ENCODE peak calls at places on chromosomes 12 and 14, in seven cellular contexts. H is mesendoderm, A is IMR-90, J is H9, K is neuronal stem cell, S is H1, U is trophoblast cell. C is an unnamed sample.

GRCh38 chr12:2614341-2614740 is 180.4 kb upstream of the FKBP4 start:
- DNase-seq in K (no peak), U (no peak), H (no peak), J (no peak), A (peak; percentile 28), S (no peak), C (peak; percentile 16)

GRCh38 chr12:121202407-121203355 is 7.2 kb upstream of the P2RX4 start:
- DNase-seq in H (no peak), S (no peak), J (no peak), K (no peak), U (no peak), A (no peak), C (no peak)

GRCh38 chr12:11031307-11031706 is at the start of gene TAS2R31:
- DNase-seq in H (no peak), S (no peak), K (no peak), A (no peak), U (no peak), J (no peak), C (no peak)

GRCh38 chr12:108367436-108367835 is 28.3 kb upstream of the CMKLR1 start:
- DNase-seq in S (no peak), A (no peak), U (no peak), H (no peak), J (no peak), K (no peak), C (no peak)

GRCh38 chr12:123655420-123655819 is 15.5 kb upstream of the TCTN2 start:
- DNase-seq in H (no peak), S (no peak), J (no peak), U (no peak), K (no peak), A (no peak), C (no peak)

GRCh38 chr12:81295286-81295685 is 217.4 kb downstream of the ACSS3 start:
- DNase-seq in H (no peak), J (no peak), S (no peak), K (no peak), A (no peak), U (no peak), C (no peak)

GRCh38 chr12:132056320-132056719 is 87.8 kb downstream of the DDX51 start:
- DNase-seq in J (no peak), A (no peak), K (no peak), H (no peak), S (no peak), U (no peak), C (no peak)

GRCh38 chr12:51913071-51914033 is 6.0 kb downstream of the ACVRL1 start:
- DNase-seq in U (no peak), J (peak; percentile 74), K (no peak), A (no peak), S (no peak), H (no peak), C (no peak)

GRCh38 chr12:122392411-122392810 is 30.1 kb downstream of the CLIP1 start:
- DNase-seq in S (no peak), A (no peak), H (no peak), J (no peak), U (no peak), K (no peak), C (no peak)

GRCh38 chr12:79252358-79253075 is 387.9 kb downstream of the SYT1 start:
- DNase-seq in K (no peak), A (peak; percentile 67), H (no peak), U (no peak), S (no peak), J (no peak), C (no peak)

GRCh38 chr14:76848879-76849278 is 22.7 kb downstream of the LRRC74A start:
- DNase-seq in A (no peak), U (no peak), K (no peak), J (no peak), H (peak; percentile 50), S (no peak), C (no peak)

DNA sequence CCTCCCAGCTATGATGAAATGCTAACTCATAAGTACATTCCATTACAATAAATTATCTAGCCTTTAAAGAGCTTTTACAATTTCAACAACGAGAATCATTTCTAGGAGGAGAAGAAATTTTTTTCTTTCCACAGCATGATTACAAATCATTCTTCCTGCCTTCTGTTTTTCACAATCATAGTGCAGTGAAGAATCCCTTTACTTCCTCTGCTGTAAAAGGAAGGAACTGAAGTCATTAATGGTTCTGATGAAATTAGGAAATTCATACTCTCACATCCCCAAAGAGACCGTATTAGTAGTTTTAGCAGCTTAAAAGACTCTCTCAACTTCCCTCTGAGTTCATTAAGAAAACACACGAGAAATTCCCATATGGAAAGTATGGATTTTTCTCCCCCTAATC is 58.7 kb upstream of the KITLG start:
- DNase-seq in A (peak; percentile 50), K (no peak), J (no peak), H (no peak), U (no peak), S (no peak), C (peak; percentile 43)
- H2BK5ac ChIP-seq in A (peak overlapping the region; percentile 81), K (no peak overlapping the region), J (no peak overlapping the region), H (no peak overlapping the region), U (no peak overlapping the region), S (no peak overlapping the region), C (no peak overlapping the region)

GRCh38 chr14:105486333-105486973 is at the start of gene CRIP1:
- DNase-seq in H (no peak), U (no peak), A (no peak), J (no peak), K (no peak), S (no peak), C (no peak)

GRCh38 chr14:105487986-105488777 is 1.5 kb downstream of the CRIP1 start:
- DNase-seq in J (no peak), S (no peak), K (no peak), A (no peak), H (no peak), U (no peak), C (no peak)

GRCh38 chr14:105485720-105486332 is 860 bp upstream of the CRIP1 start:
- DNase-seq in K (no peak), S (no peak), A (no peak), J (peak; percentile 82), H (peak; percentile 93), U (peak; percentile 58), C (peak; percentile 57)

GRCh38 chr14:105487449-105487985 is 831 bp downstream of the CRIP1 start:
- DNase-seq in K (no peak), A (no peak), H (no peak), J (no peak), S (no peak), U (no peak), C (no peak)

GRCh38 chr14:105486974-105487448 is 325 bp downstream of the CRIP1 start:
- DNase-seq in J (no peak), A (no peak), U (no peak), H (no peak), K (no peak), S (no peak), C (no peak)
- H3K4me1 ChIP-seq in J (no peaks in the 10 kb centered on the region), A (peaks cover 6% of the 10 kb centered on the region), U (peaks cover 43% of the 10 kb centered on the region), H (no peaks in the 10 kb centered on the region), K (peaks cover 56% of the 10 kb centered on the region), S (peaks cover 25% of the 10 kb centered on the region), C (peaks cover 46% of the 10 kb centered on the region)

DNA sequence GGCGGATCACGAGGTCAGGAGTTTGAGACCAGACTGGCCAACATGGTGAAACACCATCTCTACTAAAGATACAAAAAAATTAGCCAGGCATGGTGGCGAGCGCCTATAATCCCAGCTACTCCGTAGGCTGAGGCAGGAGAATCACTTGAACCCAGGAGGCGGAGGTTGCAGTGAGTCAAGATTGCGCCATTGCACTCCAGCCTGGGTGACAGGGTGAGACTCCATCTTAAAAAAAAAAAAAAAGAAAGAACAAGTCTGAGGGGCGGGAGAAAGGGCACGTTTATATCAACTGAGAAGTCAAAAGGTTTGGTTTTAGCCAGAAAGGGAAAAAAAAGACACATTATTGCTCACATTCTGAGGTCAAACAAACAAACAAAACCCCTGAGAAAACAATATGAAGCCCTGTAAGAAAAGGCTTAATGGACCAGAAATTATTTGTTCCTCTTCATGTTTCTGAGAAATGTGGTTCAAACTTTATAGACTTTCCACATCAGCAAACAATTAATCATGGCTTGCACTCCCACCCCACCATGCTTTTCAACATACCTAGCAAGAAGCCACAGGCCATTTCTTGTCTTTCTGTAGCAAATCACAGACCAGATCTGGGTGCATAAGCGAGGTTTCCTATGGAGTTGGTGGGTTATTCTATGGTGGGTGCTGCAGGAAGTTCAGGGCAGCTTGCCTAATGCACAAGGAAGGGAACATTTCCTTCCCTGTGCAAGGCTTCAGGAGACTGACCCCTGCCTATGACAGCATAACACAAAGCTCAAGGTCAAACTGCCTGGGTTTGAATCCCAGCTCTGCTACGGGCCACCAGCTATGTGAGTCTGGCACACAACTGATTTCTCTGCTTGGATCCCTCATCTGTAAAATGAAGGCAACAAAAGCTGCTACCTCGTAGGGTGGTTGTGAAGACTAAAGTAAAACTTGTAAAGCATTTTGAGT is 80.2 kb downstream of the SSPN start:
- DNase-seq in U (no peak), J (no peak), A (no peak), K (no peak), S (no peak), H (no peak), C (peak; percentile 68)
- H2BK5ac ChIP-seq in U (no peak overlapping the region), J (no peak overlapping the region), A (peak overlapping the region; percentile 73), K (no peak overlapping the region), S (no peak overlapping the region), H (no peak overlapping the region), C (peak overlapping the region; percentile 58)

GRCh38 chr12:6947615-6948014 is 3.5 kb upstream of the PTPN6 start:
- DNase-seq in U (no peak), H (no peak), J (no peak), S (no peak), A (no peak), K (no peak), C (no peak)

GRCh38 chr12:6949063-6949594 is 2.0 kb upstream of the PTPN6 start:
- DNase-seq in J (no peak), S (no peak), A (no peak), H (no peak), K (no peak), U (no peak), C (no peak)

GRCh38 chr12:6945613-6946012 is 1.8 kb downstream of the C12orf57 start:
- DNase-seq in J (no peak), A (no peak), K (no peak), S (no peak), U (no peak), H (peak; percentile 42), C (no peak)

GRCh38 chr12:6946033-6946919 is 2.5 kb downstream of the C12orf57 start:
- DNase-seq in K (no peak), A (no peak), H (peak; percentile 99), J (peak; percentile 100), S (no peak), U (peak; percentile 98), C (no peak)

GRCh38 chr12:6946920-6947374 is 3.1 kb downstream of the C12orf57 start:
- DNase-seq in U (no peak), A (no peak), S (no peak), J (no peak), K (no peak), H (peak; percentile 25), C (no peak)
- H3K4me1 ChIP-seq in U (peaks cover 19% of the 10 kb centered on the region), A (peaks cover 5% of the 10 kb centered on the region), S (peaks cover 27% of the 10 kb centered on the region), J (peaks cover 4% of the 10 kb centered on the region), K (peaks cover 10% of the 10 kb centered on the region), H (peaks cover 2% of the 10 kb centered on the region), C (peaks cover 28% of the 10 kb centered on the region)

DNA sequence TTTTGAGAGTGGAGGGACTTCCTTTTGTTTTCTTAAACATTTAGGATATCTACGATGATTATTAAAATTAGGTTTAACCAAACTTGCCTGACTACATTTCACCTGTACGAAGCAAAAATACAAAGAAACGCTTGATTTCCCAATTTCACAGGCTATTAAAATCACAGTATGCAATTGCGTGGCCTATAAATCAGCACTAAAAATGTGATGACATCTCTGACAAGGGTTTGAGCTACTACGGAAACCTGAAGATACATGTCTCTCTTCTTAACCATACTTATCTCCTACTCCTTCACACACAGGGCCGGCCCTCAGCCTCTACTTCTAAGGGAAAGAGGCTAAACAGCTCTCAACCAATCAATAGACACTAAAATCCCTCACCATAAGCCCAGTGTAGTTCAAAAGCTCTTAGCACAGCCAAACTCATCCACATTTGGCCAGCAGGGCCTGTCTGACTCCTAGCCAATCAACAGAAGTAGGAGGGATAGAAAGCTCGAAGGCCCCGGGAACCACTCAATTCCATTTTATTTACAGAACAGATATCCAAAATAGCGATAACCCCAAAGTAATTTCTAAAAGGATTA is 137.3 kb downstream of the FOXN3 start:
- DNase-seq in K (no peak), H (peak; percentile 49), S (no peak), A (no peak), J (no peak), U (no peak), C (no peak)
- H2BK5ac ChIP-seq in K (no peak overlapping the region), H (no peak overlapping the region), S (no peak overlapping the region), A (no peak overlapping the region), J (no peak overlapping the region), U (no peak overlapping the region), C (no peak overlapping the region)